ENCODE peak calls at places on chromosomes 7 and 10, in seven cellular contexts. W is AG10803, U is fibroblast of lung, Y is HFFc6, H is nephron progenitor cell, A is endothelial cell, Z is Peyer's patch. N is an unnamed sample.
A peak's percentile ranks its signal among the peaks of the same experiment; 100 is the strongest.

GRCh38 chr10:17432738-17433137 is 21.7 kb downstream of the ST8SIA6 start:
- DNase-seq in Y (no peak), U (peak; percentile 28), Z (no peak), A (no peak), W (no peak), H (no peak), N (no peak)

GRCh38 chr10:95242581-95243317 is 48.1 kb downstream of the PDLIM1 start:
- DNase-seq in Z (no peak), H (peak; percentile 28), A (peak; percentile 68), Y (peak; percentile 47), U (peak; percentile 48), W (peak; percentile 68), N (no peak)

GRCh38 chr10:113138937-113139585 is 189.0 kb downstream of the TCF7L2 start:
- DNase-seq in H (no peak), W (no peak), Y (no peak), U (no peak), A (no peak), Z (no peak), N (no peak)

GRCh38 chr7:1567893-1568292 is 1.9 kb downstream of the PSMG3 start:
- DNase-seq in U (peak; percentile 98), A (no peak), H (no peak), Y (no peak), Z (peak; percentile 51), W (peak; percentile 83), N (no peak)

GRCh38 chr10:102675887-102676616 is 31.8 kb downstream of the TRIM8 start:
- DNase-seq in Z (no peak), U (peak; percentile 98), Y (peak; percentile 93), A (no peak), W (peak; percentile 96), H (peak; percentile 30), N (peak; percentile 97)

GRCh38 chr7:4249241-4249640 is 432.9 kb upstream of the FOXK1 start:
- DNase-seq in W (no peak), A (no peak), Z (no peak), Y (no peak), H (no peak), U (no peak), N (no peak)

GRCh38 chr10:132664883-132665282 is 121.1 kb downstream of the NKX6-2 start:
- DNase-seq in A (no peak), W (no peak), H (no peak), Y (no peak), U (no peak), Z (peak; percentile 23), N (no peak)

GRCh38 chr10:56633876-56634452 is 272.9 kb upstream of the ZWINT start:
- DNase-seq in H (no peak), Y (no peak), W (no peak), Z (no peak), A (no peak), U (no peak), N (no peak)

GRCh38 chr10:73244866-73245477 is 2.1 kb downstream of the DNAJC9 start:
- DNase-seq in Z (no peak), A (no peak), U (no peak), W (no peak), H (no peak), Y (no peak), N (no peak)

GRCh38 chr10:60446855-60447254 is 57.2 kb upstream of the ANK3 start:
- DNase-seq in A (no peak), H (no peak), W (peak; percentile 68), Z (no peak), Y (no peak), U (peak; percentile 49), N (no peak)

GRCh38 chr10:85926986-85927385 is 439.6 kb downstream of the GRID1 start:
- DNase-seq in U (no peak), Z (no peak), W (no peak), Y (no peak), H (no peak), A (no peak), N (no peak)

GRCh38 chr7:141102436-141102835 is 28.6 kb downstream of the TMEM178B start:
- DNase-seq in Y (no peak), W (no peak), Z (no peak), A (no peak), U (no peak), H (no peak), N (no peak)

GRCh38 chr7:19519443-19519977 is 189.3 kb downstream of the POLR1F start:
- DNase-seq in H (no peak), Z (no peak), W (peak; percentile 0), U (peak; percentile 78), A (no peak), Y (no peak), N (no peak)

GRCh38 chr7:114048386-114049235 is 129.8 kb upstream of the PPP1R3A start:
- DNase-seq in U (peak; percentile 45), Y (no peak), A (no peak), W (peak; percentile 11), H (no peak), Z (no peak), N (no peak)

GRCh38 chr7:152854386-152854785 is 94.8 kb downstream of the ACTR3B start:
- DNase-seq in W (no peak), A (no peak), Y (no peak), H (no peak), U (no peak), Z (no peak), N (no peak)

GRCh38 chr7:974172-974571 is 1.2 kb downstream of the COX19 start:
- DNase-seq in A (no peak), H (no peak), Y (no peak), U (no peak), Z (no peak), W (peak; percentile 31), N (no peak)

GRCh38 chr10:99967961-99968360 is 41.8 kb downstream of the DNMBP start:
- DNase-seq in Z (no peak), Y (no peak), U (no peak), A (no peak), H (no peak), W (no peak), N (no peak)

GRCh38 chr10:99958806-99959205 is 50.9 kb downstream of the DNMBP start:
- DNase-seq in U (no peak), H (no peak), Y (no peak), A (no peak), Z (no peak), W (peak; percentile 53), N (no peak)

GRCh38 chr10:99965700-99966099 is 44.0 kb downstream of the DNMBP start:
- DNase-seq in U (peak; percentile 65), H (no peak), A (no peak), Y (no peak), Z (no peak), W (no peak), N (no peak)

GRCh38 chr10:99966306-99966705 is 43.4 kb downstream of the DNMBP start:
- DNase-seq in Z (no peak), H (no peak), A (no peak), U (peak; percentile 98), W (peak; percentile 81), Y (peak; percentile 97), N (peak; percentile 62)

DNA sequence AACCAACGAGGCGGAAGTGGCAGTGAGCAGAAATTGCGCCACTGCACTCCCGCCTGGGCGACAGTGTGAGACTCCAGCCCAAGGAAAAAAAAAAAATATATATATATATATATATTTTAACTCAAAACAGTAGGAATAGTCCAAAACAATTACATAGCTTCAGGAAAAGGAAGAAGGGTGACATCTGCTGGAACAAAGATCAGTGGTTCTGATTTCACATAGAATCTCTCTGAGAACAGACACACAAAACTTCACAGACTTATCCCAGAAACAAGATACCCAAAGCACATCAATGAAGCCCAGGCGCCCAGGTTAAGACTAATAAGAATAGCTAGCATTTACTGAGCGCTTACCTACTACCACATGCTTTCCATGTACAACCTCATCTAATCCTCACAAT is 45.0 kb downstream of the DNMBP start:
- DNase-seq in Z (no peak), W (peak; percentile 36), H (no peak), U (peak; percentile 33), A (no peak), Y (peak; percentile 30), N (no peak)
- TF ChIP-seq CTCF in Z (no peak), W (peak; percentile 46), H (no peak), U (peak; percentile 34), A (no peak), Y (peak; percentile 61), N (peak; percentile 8)

GRCh38 chr7:46153583-46153950 is 232.5 kb upstream of the IGFBP3 start:
- DNase-seq in Z (no peak), H (no peak), W (no peak), Y (no peak), U (no peak), A (no peak), N (no peak)

GRCh38 chr7:46150721-46151120 is 229.6 kb upstream of the IGFBP3 start:
- DNase-seq in Y (no peak), W (peak; percentile 83), U (peak; percentile 70), Z (no peak), A (no peak), H (no peak), N (peak; percentile 39)

GRCh38 chr7:46150202-46150601 is 229.1 kb upstream of the IGFBP3 start:
- DNase-seq in Y (no peak), H (no peak), W (no peak), U (no peak), Z (no peak), A (no peak), N (no peak)

GRCh38 chr7:46153951-46154787 is 233.1 kb upstream of the IGFBP3 start:
- DNase-seq in A (no peak), W (no peak), Y (no peak), U (peak; percentile 64), H (no peak), Z (no peak), N (no peak)

GRCh38 chr7:46152671-46153070 is 231.6 kb upstream of the IGFBP3 start:
- DNase-seq in W (peak; percentile 11), Y (no peak), H (no peak), U (no peak), Z (no peak), A (no peak), N (no peak)
- TF ChIP-seq CTCF in W (no peak), Y (peak; percentile 40), H (no peak), U (no peak), Z (no peak), A (no peak), N (no peak)

DNA sequence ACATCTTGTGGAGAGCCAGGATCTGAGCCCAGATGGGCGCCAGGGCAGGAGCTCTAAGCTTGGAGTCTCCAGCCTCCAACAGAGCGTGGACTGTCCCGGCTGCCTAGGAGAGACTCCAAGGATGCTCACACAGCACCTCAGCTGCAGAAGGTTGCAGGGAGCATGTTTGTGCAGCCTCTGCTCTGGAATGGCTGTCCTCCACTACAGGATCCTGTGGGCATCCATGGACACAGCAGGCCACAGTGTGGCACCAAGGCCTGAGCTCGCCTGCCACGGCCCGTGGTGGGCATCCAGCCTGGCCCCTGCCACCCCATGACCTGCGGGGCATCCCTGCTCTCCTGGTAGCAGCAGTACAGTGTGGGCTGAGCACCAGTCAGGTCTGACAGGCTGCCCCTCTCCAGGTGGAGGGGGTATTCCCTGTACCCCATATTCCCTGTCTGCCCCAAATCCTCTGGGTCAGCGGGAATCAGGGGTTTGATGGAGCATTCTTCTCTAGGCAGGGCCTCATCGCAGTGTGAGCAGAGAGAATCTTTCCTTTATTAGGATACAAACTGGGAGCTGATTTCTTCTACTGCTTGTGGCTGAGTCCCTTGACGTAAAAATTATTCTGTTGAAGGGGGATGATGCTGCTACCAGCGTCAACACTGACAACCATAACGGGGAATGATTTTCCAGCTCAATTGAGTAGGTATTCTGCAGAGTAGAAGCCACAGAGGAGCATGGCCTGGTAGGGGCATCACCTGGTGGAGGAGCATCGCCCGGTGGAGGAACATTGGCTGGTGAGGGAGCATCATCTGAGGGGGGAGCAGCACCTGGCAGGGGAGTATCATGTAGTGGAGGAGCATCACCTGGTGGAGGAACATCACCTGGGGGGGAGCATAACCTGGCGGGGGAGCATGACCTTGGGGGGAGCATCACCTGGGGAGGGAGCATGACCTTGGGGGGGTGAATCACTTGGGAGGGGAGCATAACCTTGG is 60.6 kb downstream of the GLRX3 start:
- DNase-seq in W (no peak), U (no peak), A (no peak), Z (no peak), Y (no peak), H (no peak), N (no peak)
- TF ChIP-seq CTCF in W (no peak), U (no peak), A (no peak), Z (no peak), Y (no peak), H (no peak), N (no peak)

GRCh38 chr7:90838799-90839198 is 242.7 kb downstream of the CDK14 start:
- DNase-seq in Y (no peak), A (no peak), H (no peak), Z (no peak), W (no peak), U (no peak), N (no peak)
- TF ChIP-seq CTCF in Y (peak; percentile 28), A (no peak), H (no peak), Z (no peak), W (no peak), U (no peak), N (no peak)

N was measured in BJ.